ENCODE peak calls at places on chromosomes 12 and 14, in seven cellular contexts. W is dorsolateral prefrontal cortex, T is lower leg skin, N is sigmoid colon, A is fibroblast of lung, Z is pancreas, E is cardiac muscle cell. I is an unnamed sample.

GRCh38 chr12:115132145-115132544 is 448.2 kb upstream of the TBX3 start:
- DNase-seq in W (no peak), T (no peak), N (no peak), A (no peak), Z (no peak), E (peak; percentile 78), I (no peak)

GRCh38 chr12:1053690-1054089 is 62.7 kb downstream of the ERC1 start:
- DNase-seq in W (no peak), T (no peak), N (no peak), A (no peak), Z (no peak), E (no peak), I (no peak)

GRCh38 chr12:116529048-116529447 is 30.1 kb upstream of the MAP1LC3B2 start:
- DNase-seq in W (no peak), T (peak; percentile 84), N (no peak), A (peak; percentile 49), Z (peak; percentile 61), E (peak; percentile 65), I (no peak)

GRCh38 chr12:49838973-49839633 is 3.8 kb downstream of the BCDIN3D start:
- DNase-seq in W (no peak), T (peak; percentile 50), N (no peak), A (peak; percentile 60), Z (no peak), E (peak; percentile 70), I (no peak)

GRCh38 chr12:6323995-6324711 is 13.7 kb downstream of the PLEKHG6 start:
- DNase-seq in W (no peak), T (no peak), N (no peak), A (no peak), Z (peak; percentile 6), E (no peak), I (no peak)

GRCh38 chr14:91098591-91098990 is 15.3 kb upstream of the DGLUCY start:
- DNase-seq in W (no peak), T (no peak), N (no peak), A (no peak), Z (no peak), E (no peak), I (no peak)

GRCh38 chr12:20883288-20883687 is 72.8 kb downstream of the SLCO1B3 start:
- DNase-seq in W (no peak), T (no peak), N (no peak), A (no peak), Z (no peak), E (peak; percentile 82), I (no peak)

GRCh38 chr12:25322351-25322750 is 71.6 kb upstream of the KRAS start:
- DNase-seq in W (no peak), T (no peak), N (no peak), A (no peak), Z (no peak), E (no peak), I (no peak)

GRCh38 chr14:89336338-89336737 is 80.7 kb downstream of the FOXN3 start:
- DNase-seq in W (no peak), T (no peak), N (no peak), A (no peak), Z (no peak), E (no peak), I (no peak)

GRCh38 chr12:6392499-6392898 is 8.5 kb downstream of the LTBR start:
- DNase-seq in W (no peak), T (no peak), N (peak; percentile 91), A (no peak), Z (no peak), E (no peak), I (no peak)

GRCh38 chr12:49476091-49476490 is 62.7 kb upstream of the KCNH3 start:
- DNase-seq in W (no peak), T (no peak), N (no peak), A (no peak), Z (no peak), E (no peak), I (no peak)

GRCh38 chr12:65526311-65526710 is 247.8 kb downstream of the MSRB3 start:
- DNase-seq in W (no peak), T (no peak), N (no peak), A (no peak), Z (no peak), E (no peak), I (no peak)

GRCh38 chr12:2679068-2679815 is 115.5 kb upstream of the FKBP4 start:
- DNase-seq in W (no peak), T (peak; percentile 82), N (no peak), A (no peak), Z (no peak), E (no peak), I (no peak)

GRCh38 chr12:12721251-12721689 is 4.1 kb downstream of the CDKN1B start:
- DNase-seq in W (no peak), T (no peak), N (no peak), A (no peak), Z (no peak), E (no peak), I (no peak)

GRCh38 chr12:12723147-12723680 is 6.0 kb downstream of the CDKN1B start:
- DNase-seq in W (no peak), T (no peak), N (no peak), A (no peak), Z (no peak), E (peak; percentile 19), I (no peak)

GRCh38 chr12:12723681-12724420 is 6.7 kb downstream of the CDKN1B start:
- DNase-seq in W (no peak), T (peak; percentile 90), N (peak; percentile 73), A (peak; percentile 24), Z (peak; percentile 20), E (peak; percentile 47), I (no peak)

GRCh38 chr12:12720637-12721250 is 3.6 kb downstream of the CDKN1B start:
- DNase-seq in W (no peak), T (no peak), N (no peak), A (no peak), Z (no peak), E (peak; percentile 35), I (no peak)

DNA sequence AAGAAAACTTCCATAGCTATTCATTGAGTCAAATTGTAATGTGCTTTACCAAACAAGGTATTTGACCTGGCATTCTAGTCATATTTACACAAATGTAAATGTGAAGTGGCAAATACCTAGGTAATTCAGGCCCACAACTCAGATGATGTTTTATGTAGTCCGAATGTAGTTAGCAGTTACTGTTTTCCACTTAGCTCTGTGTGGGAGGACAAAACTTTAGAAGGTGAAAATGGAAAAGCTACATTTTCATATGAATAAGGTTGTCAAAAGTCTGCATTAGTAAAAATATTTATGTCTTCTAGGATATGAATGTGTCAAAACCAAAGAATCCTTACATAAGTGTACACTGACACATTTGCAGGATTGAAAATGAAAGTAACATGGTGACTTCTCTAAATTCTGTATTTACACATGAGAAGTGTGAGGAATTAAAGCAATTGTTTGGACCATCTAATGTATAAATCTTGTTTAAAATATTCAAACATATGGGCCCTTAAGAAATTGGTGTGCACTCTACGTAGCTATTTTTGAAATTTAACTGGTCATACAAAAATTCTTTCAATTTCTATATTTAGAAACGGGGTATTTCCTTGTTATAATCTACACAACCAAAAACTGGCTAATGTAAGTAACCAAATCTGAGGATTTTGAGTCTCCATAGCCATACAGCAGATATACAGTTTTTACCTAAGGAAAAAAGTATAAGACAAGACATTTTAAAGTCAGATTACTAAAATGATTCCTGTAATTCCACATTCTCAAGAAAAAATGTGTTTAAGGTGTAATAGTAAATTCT is 5.4 kb downstream of the CDKN1B start:
- DNase-seq in W (no peak), T (no peak), N (no peak), A (peak; percentile 70), Z (no peak), E (peak; percentile 47), I (no peak)
- H3K4me3 ChIP-seq in W (peak overlapping the region; percentile 99), T (no peak overlapping the region), N (peak overlapping the region; percentile 9), A (peak overlapping the region; percentile 94), Z (peak overlapping the region; percentile 69), E (peak overlapping the region; percentile 53), I (peak overlapping the region; percentile 89)

GRCh38 chr12:38961683-38962082 is 56.3 kb upstream of the CPNE8 start:
- DNase-seq in W (no peak), T (no peak), N (no peak), A (no peak), Z (no peak), E (no peak), I (no peak)
- TF ChIP-seq CTCF in W (no peak), T (no peak), N (no peak), A (no peak), Z (no peak), E (no peak), I (no peak)

GRCh38 chr12:107605293-107605692 is 80.3 kb upstream of the PWP1 start:
- DNase-seq in W (no peak), T (no peak), N (no peak), A (no peak), Z (no peak), E (no peak), I (no peak)

GRCh38 chr12:107612508-107612907 is 73.1 kb upstream of the PWP1 start:
- DNase-seq in W (no peak), T (no peak), N (no peak), A (peak; percentile 44), Z (no peak), E (no peak), I (no peak)

GRCh38 chr12:107610030-107610859 is 75.4 kb upstream of the PWP1 start:
- DNase-seq in W (no peak), T (no peak), N (no peak), A (peak; percentile 40), Z (no peak), E (peak; percentile 44), I (no peak)

DNA sequence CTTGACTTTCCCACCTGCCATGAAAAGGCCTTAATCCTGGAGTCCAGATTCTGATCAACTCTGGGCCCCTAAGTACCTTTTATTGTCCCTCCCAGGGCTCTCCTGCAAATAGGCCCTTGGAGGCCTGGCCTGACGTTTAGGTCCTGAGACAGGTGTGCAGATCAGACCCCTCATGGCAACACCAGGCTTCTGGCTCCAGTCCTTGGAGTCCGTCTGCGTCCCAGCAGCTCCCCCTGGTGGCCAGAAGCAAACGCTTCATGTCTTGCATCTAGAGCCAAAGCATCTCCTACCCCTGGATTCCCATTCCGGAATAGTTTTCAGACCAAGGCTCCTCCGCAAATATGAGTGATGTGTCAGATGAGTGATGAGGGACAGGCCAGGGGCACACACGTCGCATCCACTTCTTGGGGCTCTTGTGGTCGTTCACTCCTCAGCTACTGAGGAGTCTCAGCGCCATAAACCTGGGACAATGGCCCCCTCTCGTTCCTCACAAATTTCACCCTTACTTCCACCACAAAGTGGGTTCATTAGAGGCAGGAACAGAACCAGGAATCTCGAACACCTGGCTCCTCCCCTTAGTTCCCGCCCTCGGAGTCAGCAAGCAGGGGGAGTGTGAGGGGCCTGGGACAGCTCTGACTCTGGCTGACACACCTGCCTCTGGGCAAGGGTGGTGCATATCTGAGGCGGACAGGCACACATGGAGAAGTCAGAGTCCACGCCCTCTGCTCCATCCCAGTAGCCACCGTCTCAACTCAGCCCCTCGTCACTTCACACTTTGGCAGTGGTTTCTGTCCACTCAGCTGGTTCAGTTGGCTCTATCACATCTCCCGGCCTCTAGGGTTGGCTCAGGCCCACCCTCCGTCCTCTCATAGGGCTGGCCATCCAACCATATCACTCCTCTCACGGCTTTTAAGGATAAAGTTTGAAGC is 77.9 kb upstream of the PWP1 start:
- DNase-seq in W (peak; percentile 78), T (peak; percentile 94), N (peak; percentile 83), A (peak; percentile 74), Z (peak; percentile 61), E (peak; percentile 80), I (peak; percentile 30)
- H3K4me3 ChIP-seq in W (no peak overlapping the region), T (no peak overlapping the region), N (no peak overlapping the region), A (no peak overlapping the region), Z (no peak overlapping the region), E (no peak overlapping the region), I (no peak overlapping the region)

DNA sequence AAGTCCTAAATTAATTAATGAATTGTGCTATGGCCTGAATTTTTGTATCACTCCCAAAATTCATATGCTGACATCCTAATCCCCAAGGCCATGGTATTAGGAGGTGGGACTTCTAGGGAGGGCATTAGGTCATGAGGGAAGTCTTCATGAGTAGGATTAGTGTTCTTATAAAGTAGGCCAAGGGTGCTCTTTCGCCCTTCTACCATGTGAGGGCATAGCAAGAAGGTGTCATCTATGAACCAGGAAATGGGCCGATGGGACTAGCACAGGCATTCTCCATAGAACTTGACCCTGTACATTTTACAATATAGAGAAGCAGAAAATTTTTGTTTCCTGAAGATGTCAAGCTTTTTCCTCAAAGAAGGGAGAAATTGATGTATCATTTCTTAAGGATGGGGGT is 12.5 kb downstream of the SYT10 start:
- DNase-seq in W (no peak), T (no peak), N (no peak), A (no peak), Z (no peak), E (no peak), I (no peak)
- TF ChIP-seq CTCF in W (no peak), T (no peak), N (no peak), A (no peak), Z (no peak), E (no peak), I (no peak)

I was measured in HFF-Myc.